ENCODE peak calls at places on chromosomes 11 and 22, in ten cellular contexts. T is K562; G is tibial artery; N is A549; S is uterus; J is heart left ventricle; O is trophoblast cell; H is hepatocyte; F is stomach; A is CD8-positive, alpha-beta memory T cell. W is an unnamed sample. For H3K4me1, the result is how much of the 10 kb centered on the place peaks cover.

GRCh38 chr11:17412488-17413180 is 24.2 kb upstream of the KCNJ11 start:
- DNase-seq in T (no peak), G (no peak), N (no peak), S (no peak), J (no peak), O (no peak), H (no peak), F (no peak), A (no peak), W (no peak)

GRCh38 chr11:112241486-112241885 is 15.3 kb downstream of the PTS start:
- DNase-seq in T (no peak), G (peak), N (no peak), S (peak), J (no peak), O (peak), H (no peak), F (no peak), A (no peak), W (peak)

GRCh38 chr11:117462848-117463247 is 135.2 kb downstream of the CEP164 start:
- DNase-seq in T (no peak), G (no peak), N (no peak), S (no peak), J (no peak), O (no peak), H (no peak), F (no peak), A (no peak), W (no peak)

GRCh38 chr11:125239585-125240331 is 75.2 kb downstream of the PKNOX2 start:
- DNase-seq in T (no peak), G (no peak), N (no peak), S (no peak), J (no peak), O (no peak), H (no peak), F (no peak), A (no peak), W (no peak)

GRCh38 chr11:3003396-3004231 is 11.5 kb upstream of the NAP1L4 start:
- DNase-seq in T (no peak), G (no peak), N (no peak), S (no peak), J (no peak), O (peak), H (no peak), F (peak), A (no peak), W (no peak)

GRCh38 chr11:86143429-86144030 is 74.6 kb upstream of the PICALM start:
- DNase-seq in T (no peak), G (no peak), N (no peak), S (no peak), J (peak), O (no peak), H (no peak), F (no peak), A (no peak), W (no peak)

GRCh38 chr11:128271401-128271800 is 316.0 kb downstream of the ETS1 start:
- DNase-seq in T (no peak), G (no peak), N (no peak), S (no peak), J (no peak), O (no peak), H (no peak), F (no peak), A (no peak), W (no peak)

GRCh38 chr22:20186183-20186870 is 35.5 kb upstream of the CCDC188 start:
- DNase-seq in T (peak), G (no peak), N (no peak), S (no peak), J (no peak), O (no peak), H (no peak), F (no peak), A (no peak), W (no peak)

GRCh38 chr22:41262250-41262765 is 21.6 kb upstream of the CHADL start:
- DNase-seq in T (no peak), G (no peak), N (no peak), S (no peak), J (no peak), O (no peak), H (no peak), F (no peak), A (no peak), W (no peak)

GRCh38 chr22:36807627-36808026 is 9.2 kb downstream of the PVALB start:
- DNase-seq in T (no peak), G (no peak), N (no peak), S (no peak), J (no peak), O (no peak), H (no peak), F (no peak), A (no peak), W (no peak)

GRCh38 chr11:73184953-73185671 is 33.0 kb upstream of the P2RY2 start:
- DNase-seq in T (peak), G (peak), N (peak), S (peak), J (peak), O (peak), H (peak), F (peak), A (peak), W (peak)

GRCh38 chr11:130601141-130601540 is 152.7 kb downstream of the ADAMTS15 start:
- DNase-seq in T (no peak), G (peak), N (no peak), S (peak), J (peak), O (peak), H (peak), F (peak), A (no peak), W (peak)

GRCh38 chr22:25120093-25120561 is 79.5 kb upstream of the CRYBB3 start:
- DNase-seq in T (no peak), G (no peak), N (no peak), S (no peak), J (peak), O (no peak), H (peak), F (peak), A (no peak), W (no peak)

GRCh38 chr11:34994859-34995258 is 78.4 kb downstream of the PDHX start:
- DNase-seq in T (no peak), G (no peak), N (no peak), S (no peak), J (no peak), O (no peak), H (no peak), F (no peak), A (no peak), W (no peak)

GRCh38 chr11:101336155-101336554 is 206.5 kb upstream of the PGR start:
- DNase-seq in T (no peak), G (no peak), N (no peak), S (no peak), J (no peak), O (peak), H (no peak), F (no peak), A (no peak), W (no peak)

GRCh38 chr11:11125618-11126017 is 227.4 kb downstream of the CSNK2A3 start:
- DNase-seq in T (no peak), G (no peak), N (no peak), S (no peak), J (no peak), O (no peak), H (no peak), F (no peak), A (no peak), W (no peak)

GRCh38 chr11:10631761-10632160 is 61.8 kb downstream of the IRAG1 start:
- DNase-seq in T (no peak), G (no peak), N (no peak), S (no peak), J (no peak), O (peak), H (no peak), F (no peak), A (no peak), W (no peak)

GRCh38 chr11:86151188-86152005 is 82.5 kb upstream of the PICALM start:
- DNase-seq in T (peak), G (peak), N (no peak), S (peak), J (peak), O (peak), H (peak), F (no peak), A (no peak), W (peak)

GRCh38 chr11:24781288-24781687 is 284.4 kb downstream of the LUZP2 start:
- DNase-seq in T (no peak), G (no peak), N (no peak), S (no peak), J (no peak), O (no peak), H (no peak), F (no peak), A (no peak), W (no peak)

GRCh38 chr11:88950975-88951374 is 114.8 kb downstream of the GRM5 start:
- DNase-seq in T (no peak), G (no peak), N (no peak), S (no peak), J (no peak), O (no peak), H (no peak), F (no peak), A (no peak), W (no peak)

GRCh38 chr22:45296628-45297297 is 12.0 kb downstream of the UPK3A start:
- DNase-seq in T (no peak), G (no peak), N (no peak), S (no peak), J (no peak), O (no peak), H (no peak), F (no peak), A (peak), W (no peak)

GRCh38 chr22:34437140-34437539 is 516.9 kb upstream of the LARGE1 start:
- DNase-seq in T (no peak), G (no peak), N (no peak), S (no peak), J (no peak), O (no peak), H (no peak), F (no peak), A (no peak), W (no peak)

GRCh38 chr11:117912497-117912896 is 16.7 kb downstream of the TMPRSS13 start:
- DNase-seq in T (no peak), G (no peak), N (no peak), S (no peak), J (no peak), O (no peak), H (no peak), F (no peak), A (no peak), W (no peak)

GRCh38 chr11:123478352-123478986 is 48.4 kb downstream of the GRAMD1B start:
- DNase-seq in T (peak), G (no peak), N (peak), S (peak), J (peak), O (peak), H (peak), F (peak), A (no peak), W (peak)

GRCh38 chr22:23608583-23608982 is 23.5 kb downstream of the DRICH1 start:
- DNase-seq in T (peak), G (no peak), N (no peak), S (no peak), J (no peak), O (no peak), H (peak), F (no peak), A (no peak), W (no peak)

GRCh38 chr11:97722721-97723120 is 1298.0 kb upstream of the CNTN5 start:
- DNase-seq in T (no peak), G (no peak), N (no peak), S (no peak), J (no peak), O (no peak), H (no peak), F (no peak), A (no peak), W (no peak)

GRCh38 chr11:57357827-57358226 is 19.7 kb downstream of the P2RX3 start:
- DNase-seq in T (no peak), G (no peak), N (no peak), S (no peak), J (no peak), O (no peak), H (peak), F (no peak), A (no peak), W (no peak)

GRCh38 chr11:102323542-102324261 is 6.4 kb downstream of the BIRC3 start:
- DNase-seq in T (no peak), G (no peak), N (no peak), S (no peak), J (no peak), O (peak), H (no peak), F (no peak), A (no peak), W (no peak)

GRCh38 chr11:76763573-76764348 is 19.4 kb upstream of the TSKU start:
- DNase-seq in T (no peak), G (no peak), N (no peak), S (no peak), J (peak), O (no peak), H (no peak), F (no peak), A (no peak), W (peak)

GRCh38 chr11:7617032-7617431 is 56.3 kb downstream of the CYB5R2 start:
- DNase-seq in T (no peak), G (no peak), N (no peak), S (no peak), J (no peak), O (no peak), H (no peak), F (no peak), A (no peak), W (no peak)

GRCh38 chr11:130202818-130203671 is 43.5 kb downstream of the ST14 start:
- DNase-seq in T (no peak), G (no peak), N (no peak), S (no peak), J (no peak), O (peak), H (no peak), F (no peak), A (no peak), W (no peak)

GRCh38 chr11:86799680-86800075 is 664 bp upstream of the PRSS23 start:
- DNase-seq in T (no peak), G (no peak), N (no peak), S (no peak), J (no peak), O (no peak), H (no peak), F (no peak), A (no peak), W (peak)

GRCh38 chr11:86069408-86070086 is 663 bp upstream of the PICALM start:
- DNase-seq in T (peak), G (peak), N (peak), S (peak), J (peak), O (peak), H (peak), F (no peak), A (no peak), W (peak)

GRCh38 chr22:37735054-37735453 is 38.2 kb downstream of the TRIOBP start:
- DNase-seq in T (peak), G (no peak), N (peak), S (no peak), J (no peak), O (peak), H (peak), F (peak), A (no peak), W (peak)

GRCh38 chr11:128299132-128299726 is 288.1 kb downstream of the ETS1 start:
- DNase-seq in T (no peak), G (peak), N (no peak), S (no peak), J (no peak), O (no peak), H (peak), F (no peak), A (no peak), W (no peak)

DNA sequence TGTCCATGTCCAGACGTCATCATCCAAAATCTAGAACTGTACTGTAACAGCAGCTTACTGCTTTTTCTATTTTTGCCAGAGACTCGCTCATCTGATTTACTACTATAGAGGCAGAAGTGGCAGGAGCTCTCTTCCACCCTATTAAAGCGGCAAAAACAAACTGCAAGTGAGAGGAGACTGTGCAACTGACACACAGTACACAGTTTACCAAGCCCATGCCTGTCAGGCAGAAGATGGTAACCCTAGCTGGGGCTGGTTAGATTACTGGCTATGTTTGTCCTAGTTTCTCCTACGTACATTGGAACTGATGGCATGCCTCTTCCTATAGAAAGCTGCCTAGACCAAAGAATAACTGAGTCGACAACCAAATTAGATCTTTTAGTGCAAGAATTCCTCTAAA is 51.8 kb downstream of the CELF1 start:
- DNase-seq in T (no peak), G (no peak), N (no peak), S (no peak), J (no peak), O (no peak), H (no peak), F (no peak), A (no peak), W (no peak)
- H3K4me1 ChIP-seq in T (under half), G (under half), N (under half), S (under half), J (half or more), O (under half), H (under half), F (half or more), A (under half), W (under half)

DNA sequence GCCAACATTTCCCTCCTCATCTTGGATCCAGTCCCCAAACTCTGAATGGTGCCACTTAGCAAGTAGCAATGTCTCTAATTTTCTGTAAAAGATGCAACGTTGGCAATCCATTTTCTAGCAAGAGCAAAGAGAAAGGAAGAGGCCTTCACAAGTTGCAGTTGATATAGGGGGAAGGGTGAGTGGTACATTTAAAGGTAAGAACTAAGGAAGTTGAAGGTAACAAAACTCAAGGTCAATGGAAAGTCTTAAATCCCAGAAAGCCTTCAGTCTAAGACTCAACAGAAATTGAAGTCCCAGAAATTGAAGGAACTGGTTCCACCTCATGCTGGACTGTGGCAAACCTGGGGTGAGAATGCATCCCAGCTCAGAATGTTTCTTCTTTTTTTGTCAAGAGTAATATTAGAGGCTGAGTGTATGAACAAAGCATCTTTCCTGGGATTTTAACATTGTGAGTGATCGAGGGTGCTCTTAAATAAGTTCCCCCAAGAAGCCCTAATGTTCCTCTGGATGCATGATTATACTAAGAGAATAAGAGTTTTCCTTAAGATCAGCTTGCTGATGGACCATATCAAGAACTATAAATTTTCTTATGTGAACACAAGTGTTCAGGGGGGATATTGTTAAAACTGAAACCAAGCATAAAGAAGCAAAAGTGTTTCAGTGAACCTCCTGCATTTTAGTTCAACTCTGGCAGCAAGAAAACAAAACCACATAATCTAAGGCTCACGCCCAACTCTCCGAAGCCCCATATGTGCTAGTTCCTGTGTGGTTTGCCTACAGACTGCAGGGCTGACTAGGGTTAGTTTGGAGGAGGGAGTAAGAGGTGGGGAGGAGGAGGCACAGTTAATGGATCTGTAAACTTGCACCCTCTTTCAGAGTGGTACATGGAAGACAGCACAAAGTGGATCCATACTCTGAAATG is at the start of gene GRAP2:
- DNase-seq in T (no peak), G (no peak), N (no peak), S (no peak), J (no peak), O (no peak), H (no peak), F (no peak), A (peak), W (no peak)
- H3K4me1 ChIP-seq in T (under half), G (under half), N (under half), S (under half), J (under half), O (under half), H (under half), F (under half), A (under half), W (under half)

DNA sequence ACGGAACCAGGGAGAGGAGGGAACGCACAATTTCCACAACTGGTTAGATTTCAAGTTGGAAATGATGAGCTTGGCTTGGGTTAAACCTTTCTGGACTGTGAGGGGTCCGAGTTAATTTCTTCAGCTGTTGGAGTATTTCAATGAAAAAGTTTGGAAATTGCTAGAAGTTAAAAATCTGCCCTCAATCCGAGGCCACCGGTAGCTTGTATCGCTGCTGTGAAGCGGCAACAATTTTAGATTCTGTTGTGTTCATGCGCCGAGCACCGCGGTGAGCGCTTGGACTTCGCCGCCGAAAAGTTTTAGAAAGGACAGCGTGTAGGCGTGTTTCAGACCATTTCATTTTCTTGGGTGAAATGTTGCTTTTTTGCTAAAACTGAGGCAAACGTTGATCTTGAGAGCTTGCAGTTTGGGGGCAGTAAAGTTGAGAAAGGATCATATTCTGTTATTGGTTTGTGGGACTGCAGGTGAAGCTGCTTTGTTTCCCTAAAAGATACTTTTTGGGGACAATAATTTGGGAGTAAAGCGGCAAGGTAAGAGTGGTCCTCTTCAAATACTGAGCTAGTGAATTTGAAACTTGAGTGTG is 908 bp downstream of the FBXO7 start:
- DNase-seq in T (no peak), G (peak), N (no peak), S (peak), J (peak), O (peak), H (peak), F (peak), A (no peak), W (no peak)
- H3K4me1 ChIP-seq in T (under half), G (under half), N (under half), S (under half), J (under half), O (under half), H (under half), F (half or more), A (under half), W (under half)

DNA sequence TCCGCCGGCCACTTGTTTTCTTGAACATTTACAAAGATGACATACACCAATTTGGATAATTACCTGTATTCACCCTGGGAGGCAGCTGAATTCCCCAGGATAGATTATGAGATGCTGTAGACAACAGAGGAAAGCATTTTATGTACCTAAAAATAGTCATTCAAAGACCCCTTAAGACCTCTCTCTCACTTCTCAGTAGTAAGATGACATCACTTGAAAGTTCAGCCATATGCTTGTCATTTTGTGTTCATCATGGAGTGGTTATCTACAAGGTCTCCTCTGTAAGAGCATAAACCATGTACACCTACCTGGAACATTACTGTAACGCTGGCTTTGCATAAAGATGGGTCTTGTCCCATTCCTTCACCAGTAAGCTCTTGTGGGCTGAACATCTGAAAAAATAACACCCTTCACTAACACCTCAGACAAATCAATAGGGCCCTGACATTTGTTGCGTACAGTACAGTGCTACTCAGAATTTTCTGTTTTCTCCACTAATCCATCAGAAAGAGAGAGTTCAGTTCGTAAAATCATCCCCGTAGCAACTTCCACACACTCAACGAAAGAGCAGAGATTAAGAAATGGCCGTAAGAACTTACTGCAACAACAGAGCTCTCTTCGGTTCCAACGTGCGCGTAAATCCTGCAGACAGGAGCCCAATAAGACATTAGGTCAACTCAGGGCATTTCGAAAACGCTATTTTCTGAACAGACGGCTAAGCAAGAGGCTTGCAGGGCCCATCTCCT is 15.6 kb upstream of the WDR74 start:
- DNase-seq in T (peak), G (no peak), N (no peak), S (no peak), J (no peak), O (no peak), H (no peak), F (no peak), A (no peak), W (peak)
- H3K4me1 ChIP-seq in T (under half), G (under half), N (under half), S (under half), J (under half), O (under half), H (under half), F (half or more), A (under half), W (under half)